ENCODE peak calls at places on chromosomes 2 and 18, in four cellular contexts. One of them, this sample, is unnamed.

GRCh38 chr18:70015127-70015526 is 67.5 kb upstream of the CD226 start:
- DNase-seq in stomach: no peak
- DNase-seq in GM12891: no peak
- DNase-seq in A549: no peak
- DNase-seq in this sample: no peak

GRCh38 chr2:62811972-62812371 is 106.5 kb downstream of the EHBP1 start:
- DNase-seq in A549: no peak
- DNase-seq in stomach: no peak
- DNase-seq in GM12891: no peak
- DNase-seq in this sample: no peak

GRCh38 chr2:8543412-8544167 is 138.3 kb upstream of the ID2 start:
- DNase-seq in A549: no peak
- DNase-seq in GM12891: peak
- DNase-seq in stomach: peak
- DNase-seq in this sample: peak

GRCh38 chr2:26816893-26817292 is 31.0 kb downstream of the CENPA start:
- DNase-seq in stomach: no peak
- DNase-seq in A549: no peak
- DNase-seq in GM12891: no peak
- DNase-seq in this sample: peak

GRCh38 chr2:203471323-203471722 is 63.8 kb downstream of the RAPH1 start:
- DNase-seq in A549: no peak
- DNase-seq in stomach: no peak
- DNase-seq in GM12891: no peak
- DNase-seq in this sample: no peak

GRCh38 chr2:220228310-220229006 is 601.0 kb downstream of the SLC4A3 start:
- DNase-seq in A549: peak
- DNase-seq in stomach: no peak
- DNase-seq in GM12891: no peak
- DNase-seq in this sample: no peak

GRCh38 chr2:145431181-145431951 is 911.4 kb upstream of the ZEB2 start:
- DNase-seq in A549: peak
- DNase-seq in GM12891: no peak
- DNase-seq in stomach: no peak
- DNase-seq in this sample: peak

GRCh38 chr18:23862071-23862470 is 152.5 kb upstream of the TTC39C start:
- DNase-seq in GM12891: no peak
- DNase-seq in stomach: no peak
- DNase-seq in A549: no peak
- DNase-seq in this sample: no peak

GRCh38 chr2:190911813-190912212 is 31.2 kb downstream of the GLS start:
- DNase-seq in A549: peak
- DNase-seq in GM12891: no peak
- DNase-seq in stomach: no peak
- DNase-seq in this sample: no peak

GRCh38 chr2:152409691-152410597 is 75.0 kb downstream of the FMNL2 start:
- DNase-seq in GM12891: no peak
- DNase-seq in stomach: no peak
- DNase-seq in A549: no peak
- DNase-seq in this sample: no peak

GRCh38 chr2:192162392-192163042 is 32.2 kb downstream of the TMEFF2 start:
- DNase-seq in stomach: peak
- DNase-seq in A549: peak
- DNase-seq in GM12891: no peak
- DNase-seq in this sample: peak

GRCh38 chr2:172496096-172496709 is 59.7 kb upstream of the PDK1 start:
- DNase-seq in stomach: no peak
- DNase-seq in A549: no peak
- DNase-seq in GM12891: no peak
- DNase-seq in this sample: no peak

GRCh38 chr2:237558918-237559645 is 7.3 kb upstream of the PRLH start:
- DNase-seq in A549: peak
- DNase-seq in stomach: peak
- DNase-seq in GM12891: no peak
- DNase-seq in this sample: no peak

GRCh38 chr2:31324000-31324633 is 90.2 kb downstream of the EHD3 start:
- DNase-seq in GM12891: no peak
- DNase-seq in A549: no peak
- DNase-seq in stomach: no peak
- DNase-seq in this sample: no peak

GRCh38 chr2:158998486-158999248 is 30.2 kb downstream of the TANC1 start:
- DNase-seq in GM12891: no peak
- DNase-seq in A549: no peak
- DNase-seq in stomach: no peak
- DNase-seq in this sample: no peak

GRCh38 chr2:60468390-60469085 is 84.9 kb downstream of the BCL11A start:
- DNase-seq in stomach: no peak
- DNase-seq in GM12891: no peak
- DNase-seq in A549: no peak
- DNase-seq in this sample: no peak

GRCh38 chr2:240433973-240434727 is 1.3 kb upstream of the GPC1 start:
- DNase-seq in A549: peak
- DNase-seq in stomach: no peak
- DNase-seq in GM12891: no peak
- DNase-seq in this sample: no peak

GRCh38 chr2:104901037-104901851 is 47.3 kb downstream of the POU3F3 start:
- DNase-seq in GM12891: no peak
- DNase-seq in stomach: no peak
- DNase-seq in A549: no peak
- DNase-seq in this sample: no peak

GRCh38 chr18:3162181-3162580 is 57.6 kb downstream of the MYOM1 start:
- DNase-seq in GM12891: no peak
- DNase-seq in stomach: peak
- DNase-seq in A549: no peak
- DNase-seq in this sample: peak

GRCh38 chr2:219441451-219442205 is 7.0 kb downstream of the SPEG start:
- DNase-seq in GM12891: peak
- DNase-seq in A549: peak
- DNase-seq in stomach: peak
- DNase-seq in this sample: no peak

GRCh38 chr2:62478093-62478580 is 27.9 kb downstream of the TMEM17 start:
- DNase-seq in stomach: no peak
- DNase-seq in GM12891: no peak
- DNase-seq in A549: no peak
- DNase-seq in this sample: no peak

GRCh38 chr2:53884883-53885282 is 25.1 kb upstream of the GPR75 start:
- DNase-seq in A549: no peak
- DNase-seq in GM12891: no peak
- DNase-seq in stomach: no peak
- DNase-seq in this sample: no peak

GRCh38 chr2:3320910-3321605 is 56.6 kb downstream of the EIPR1 start:
- DNase-seq in stomach: no peak
- DNase-seq in A549: no peak
- DNase-seq in GM12891: no peak
- DNase-seq in this sample: no peak

GRCh38 chr18:76984193-76985155 is 148.1 kb downstream of the MBP start:
- DNase-seq in A549: no peak
- DNase-seq in stomach: no peak
- DNase-seq in GM12891: no peak
- DNase-seq in this sample: no peak

GRCh38 chr2:238488347-238488826 is 61.7 kb downstream of the ASB1 start:
- DNase-seq in stomach: no peak
- DNase-seq in GM12891: no peak
- DNase-seq in A549: no peak
- DNase-seq in this sample: no peak

GRCh38 chr2:156329922-156330726 is 2.4 kb downstream of the NR4A2 start:
- DNase-seq in stomach: no peak
- DNase-seq in GM12891: no peak
- DNase-seq in A549: no peak
- DNase-seq in this sample: no peak

GRCh38 chr2:181275643-181276070 is 181.5 kb upstream of the ITGA4 start:
- DNase-seq in stomach: no peak
- DNase-seq in A549: no peak
- DNase-seq in GM12891: no peak
- DNase-seq in this sample: no peak

GRCh38 chr2:98914713-98915580 is 21.1 kb downstream of the CRACDL start:
- DNase-seq in GM12891: no peak
- DNase-seq in A549: no peak
- DNase-seq in stomach: peak
- DNase-seq in this sample: no peak

GRCh38 chr2:141529674-141530073 is 601.1 kb downstream of the LRP1B start:
- DNase-seq in GM12891: no peak
- DNase-seq in stomach: no peak
- DNase-seq in A549: no peak
- DNase-seq in this sample: no peak

GRCh38 chr18:45066210-45066609 is 385.5 kb downstream of the SETBP1 start:
- DNase-seq in stomach: no peak
- DNase-seq in GM12891: no peak
- DNase-seq in A549: no peak
- DNase-seq in this sample: no peak

GRCh38 chr2:205405752-205406151 is 276.5 kb upstream of the NRP2 start:
- DNase-seq in A549: no peak
- DNase-seq in GM12891: no peak
- DNase-seq in stomach: no peak
- DNase-seq in this sample: no peak

GRCh38 chr2:39370101-39370500 is 67.0 kb downstream of the MAP4K3 start:
- DNase-seq in GM12891: no peak
- DNase-seq in stomach: no peak
- DNase-seq in A549: no peak
- DNase-seq in this sample: no peak

DNA sequence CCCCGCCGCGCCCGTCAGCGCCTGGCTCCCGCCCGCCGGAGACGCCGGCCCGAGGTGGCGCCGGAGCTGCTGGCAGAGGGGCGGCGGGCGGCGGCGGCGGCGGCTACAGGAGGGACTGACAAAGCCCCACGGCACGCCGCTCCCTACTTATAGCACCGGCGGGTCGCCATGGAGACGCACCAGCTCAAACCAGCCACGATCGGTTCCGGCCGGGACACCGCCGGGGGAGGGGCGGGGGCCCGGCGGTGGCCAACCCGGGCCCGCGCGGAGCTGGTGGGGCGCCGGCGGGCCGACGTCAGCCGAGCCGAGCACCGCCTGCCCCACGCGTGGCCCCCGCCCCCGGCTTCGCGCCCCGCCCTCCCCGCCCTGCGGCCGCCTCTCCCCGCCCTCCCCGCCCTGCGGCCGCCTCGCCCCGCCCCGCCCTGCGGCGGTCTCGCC is at the start of gene ODC1:
- DNase-seq in stomach: peak
- DNase-seq in A549: peak
- DNase-seq in GM12891: no peak
- DNase-seq in this sample: peak
- TF ChIP-seq POLR2A in stomach: no peak
- TF ChIP-seq POLR2A in A549: peak
- TF ChIP-seq POLR2A in GM12891: no peak
- TF ChIP-seq POLR2A in this sample: peak

GRCh38 chr2:130335226-130335625 is 7.5 kb upstream of the IMP4 start:
- DNase-seq in stomach: no peak
- DNase-seq in A549: no peak
- DNase-seq in GM12891: no peak
- DNase-seq in this sample: no peak

GRCh38 chr2:130336150-130336876 is 6.4 kb upstream of the IMP4 start:
- DNase-seq in A549: peak
- DNase-seq in GM12891: no peak
- DNase-seq in stomach: no peak
- DNase-seq in this sample: no peak

GRCh38 chr2:130334026-130334425 is 8.7 kb upstream of the IMP4 start:
- DNase-seq in stomach: no peak
- DNase-seq in A549: no peak
- DNase-seq in GM12891: no peak
- DNase-seq in this sample: no peak

GRCh38 chr2:130328710-130329109 is 14.0 kb upstream of the IMP4 start:
- DNase-seq in A549: no peak
- DNase-seq in GM12891: no peak
- DNase-seq in stomach: no peak
- DNase-seq in this sample: no peak

GRCh38 chr2:130332271-130333073 is 10.2 kb upstream of the IMP4 start:
- DNase-seq in stomach: peak
- DNase-seq in GM12891: peak
- DNase-seq in A549: peak
- DNase-seq in this sample: peak
- TF ChIP-seq POLR2A in stomach: no peak
- TF ChIP-seq POLR2A in GM12891: no peak
- TF ChIP-seq POLR2A in A549: no peak
- TF ChIP-seq POLR2A in this sample: no peak

DNA sequence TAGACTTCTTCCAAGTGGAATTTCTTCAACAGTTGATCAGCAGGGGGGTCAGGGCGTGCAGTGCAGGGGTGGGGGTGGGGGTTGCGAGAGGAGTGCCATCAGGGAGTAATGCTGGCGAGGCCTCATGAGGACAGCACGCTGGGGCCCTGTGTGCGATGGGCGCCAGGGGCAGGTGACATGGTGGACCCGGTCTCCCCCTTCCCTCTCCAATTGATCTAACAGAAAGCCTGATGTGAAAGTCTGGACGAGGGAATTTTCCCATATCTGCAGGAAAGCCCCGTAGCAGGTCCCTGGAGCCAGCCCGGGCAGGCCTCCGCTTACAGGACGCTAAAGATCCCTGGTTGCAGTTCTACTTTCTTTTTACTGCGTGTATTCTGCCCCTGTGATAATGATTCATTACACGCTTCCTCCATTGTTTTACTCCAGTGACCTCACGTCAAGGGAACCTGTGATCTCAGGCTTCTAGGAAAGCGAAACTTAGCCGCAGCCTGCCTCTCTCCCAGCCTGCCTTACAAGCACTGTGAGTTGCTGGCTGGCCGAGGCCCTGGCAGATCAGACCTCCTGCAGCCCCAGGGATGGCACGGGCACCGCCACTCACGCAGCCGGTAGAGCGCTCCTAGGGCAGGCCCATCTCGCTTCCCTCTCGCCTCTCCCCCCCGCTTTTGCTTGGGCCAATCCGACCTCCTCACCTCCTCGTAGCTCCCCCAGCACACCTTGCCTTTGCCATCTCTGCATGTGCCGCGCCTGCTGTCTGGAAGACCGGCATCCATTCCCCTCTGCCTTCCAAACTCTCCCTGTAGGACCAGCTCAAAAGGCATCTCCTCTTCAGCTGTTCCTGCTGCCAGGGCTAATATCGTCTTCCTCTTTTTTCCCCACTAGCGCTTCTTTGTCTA is 19.2 kb downstream of the NEURL3 start:
- DNase-seq in GM12891: peak
- DNase-seq in stomach: peak
- DNase-seq in A549: no peak
- DNase-seq in this sample: peak
- TF ChIP-seq POLR2A in GM12891: peak
- TF ChIP-seq POLR2A in stomach: no peak
- TF ChIP-seq POLR2A in A549: no peak
- TF ChIP-seq POLR2A in this sample: peak

DNA sequence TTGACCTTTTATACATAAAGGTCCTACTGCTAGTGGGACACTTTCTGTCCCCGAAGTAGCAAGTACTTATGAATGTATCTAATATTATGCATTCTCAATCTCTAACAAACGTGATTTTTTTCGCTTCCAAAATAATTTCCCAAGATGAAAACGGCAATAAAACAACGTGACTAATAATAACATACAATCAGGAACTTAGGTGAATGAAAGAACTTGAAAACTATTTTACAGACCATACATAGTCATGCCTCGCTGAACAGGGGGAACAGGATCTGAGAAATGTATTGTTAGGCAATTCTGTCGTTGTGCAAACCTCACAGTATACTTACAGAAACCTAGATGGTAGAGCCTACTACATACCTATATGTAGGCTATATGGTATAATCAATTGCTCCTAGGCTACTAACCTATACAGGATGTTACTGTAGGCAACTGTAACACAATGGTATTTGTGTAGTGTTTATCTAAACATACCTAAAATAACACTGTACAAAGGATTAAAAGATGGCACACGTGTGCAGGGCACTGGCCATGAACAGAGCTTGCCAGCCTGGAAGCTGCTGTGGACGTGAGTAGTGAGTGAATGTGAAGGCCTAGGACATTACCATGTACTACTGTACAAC is 2.5 kb downstream of the RTN4 start:
- DNase-seq in A549: peak
- DNase-seq in stomach: no peak
- DNase-seq in GM12891: no peak
- DNase-seq in this sample: peak
- TF ChIP-seq POLR2A in A549: no peak
- TF ChIP-seq POLR2A in stomach: no peak
- TF ChIP-seq POLR2A in GM12891: no peak
- TF ChIP-seq POLR2A in this sample: no peak